ENCODE peak calls at places on chromosomes 2 and 18, in four cellular contexts. X is K562, S is heart right ventricle, J is suprapubic skin. I is an unnamed sample.

GRCh38 chr2:30777662-30778505 is 29.4 kb downstream of the CAPN13 start:
- DNase-seq in X (no peak), S (no peak), J (no peak), I (no peak)

GRCh38 chr2:28648147-28648546 is 103.5 kb upstream of the PPP1CB start:
- DNase-seq in X (no peak), S (no peak), J (no peak), I (no peak)

GRCh38 chr2:118312963-118313756 is 224.9 kb downstream of the INSIG2 start:
- DNase-seq in X (no peak), S (no peak), J (no peak), I (no peak)

GRCh38 chr2:131394147-131394931 is 30.4 kb upstream of the RAB6D start:
- DNase-seq in X (peak; percentile 63), S (peak; percentile 20), J (no peak), I (no peak)

GRCh38 chr18:45270289-45270771 is 344.9 kb upstream of the SLC14A2 start:
- DNase-seq in X (no peak), S (no peak), J (no peak), I (no peak)

GRCh38 chr2:176106636-176107539 is at the start of gene HOXD11:
- DNase-seq in X (no peak), S (no peak), J (no peak), I (no peak)

GRCh38 chr18:79791141-79791972 is 6.4 kb upstream of the KCNG2 start:
- DNase-seq in X (no peak), S (no peak), J (no peak), I (no peak)

GRCh38 chr2:212451786-212452200 is 86.8 kb downstream of the ERBB4 start:
- DNase-seq in X (no peak), S (no peak), J (no peak), I (no peak)

GRCh38 chr2:238912916-238913875 is 65.3 kb downstream of the TWIST2 start:
- DNase-seq in X (no peak), S (no peak), J (peak; percentile 61), I (no peak)

GRCh38 chr2:203782262-203782976 is 76.0 kb downstream of the CD28 start:
- DNase-seq in X (peak; percentile 11), S (no peak), J (no peak), I (peak; percentile 53)

GRCh38 chr18:4453712-4454547 is 1.2 kb downstream of the DLGAP1 start:
- DNase-seq in X (no peak), S (no peak), J (no peak), I (no peak)

GRCh38 chr2:99297990-99298389 is 3.0 kb downstream of the LYG1 start:
- DNase-seq in X (no peak), S (no peak), J (no peak), I (no peak)

GRCh38 chr2:19623488-19623887 is 265.1 kb upstream of the OSR1 start:
- DNase-seq in X (no peak), S (no peak), J (no peak), I (no peak)

GRCh38 chr2:66437055-66437454 is 2.1 kb downstream of the MEIS1 start:
- DNase-seq in X (no peak), S (no peak), J (no peak), I (no peak)

GRCh38 chr2:66439291-66440010 is 4.5 kb downstream of the MEIS1 start:
- DNase-seq in X (no peak), S (peak; percentile 52), J (peak; percentile 57), I (no peak)

GRCh38 chr2:66437601-66438497 is 2.9 kb downstream of the MEIS1 start:
- DNase-seq in X (no peak), S (peak; percentile 48), J (no peak), I (no peak)

GRCh38 chr2:66440011-66440542 is 5.2 kb downstream of the MEIS1 start:
- DNase-seq in X (no peak), S (peak; percentile 17), J (no peak), I (no peak)

GRCh38 chr2:66438498-66439290 is 3.8 kb downstream of the MEIS1 start:
- DNase-seq in X (no peak), S (no peak), J (no peak), I (no peak)
- H3K27ac ChIP-seq in X (no peak overlapping the region), S (peak overlapping the region; percentile 93), J (peak overlapping the region; percentile 68), I (no peak overlapping the region)

DNA sequence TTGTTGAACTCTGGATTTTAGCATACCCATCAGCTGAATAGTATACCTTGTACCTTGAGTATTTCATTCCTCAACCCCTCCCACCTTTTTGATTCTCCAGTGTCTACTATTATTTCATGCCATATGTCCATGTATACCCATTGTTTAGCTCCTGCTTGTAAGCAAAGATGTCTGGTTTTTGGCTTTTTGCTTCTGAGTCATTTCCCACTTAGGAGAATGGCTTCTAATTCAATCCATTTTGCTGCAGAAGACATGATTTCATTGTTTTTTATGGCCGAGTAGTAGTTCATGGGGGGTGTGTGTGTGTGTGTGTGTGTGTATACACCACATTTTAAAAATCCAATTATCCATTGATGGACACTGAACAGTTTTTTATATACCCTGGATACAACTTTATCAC is 24.3 kb upstream of the MOCOS start:
- DNase-seq in X (no peak), S (no peak), J (no peak), I (no peak)
- H3K36me3 ChIP-seq in X (peaks cover 92% of the 10 kb centered on the region), S (peaks cover 31% of the 10 kb centered on the region), J (peaks cover 97% of the 10 kb centered on the region), I (peaks cover 15% of the 10 kb centered on the region)

DNA sequence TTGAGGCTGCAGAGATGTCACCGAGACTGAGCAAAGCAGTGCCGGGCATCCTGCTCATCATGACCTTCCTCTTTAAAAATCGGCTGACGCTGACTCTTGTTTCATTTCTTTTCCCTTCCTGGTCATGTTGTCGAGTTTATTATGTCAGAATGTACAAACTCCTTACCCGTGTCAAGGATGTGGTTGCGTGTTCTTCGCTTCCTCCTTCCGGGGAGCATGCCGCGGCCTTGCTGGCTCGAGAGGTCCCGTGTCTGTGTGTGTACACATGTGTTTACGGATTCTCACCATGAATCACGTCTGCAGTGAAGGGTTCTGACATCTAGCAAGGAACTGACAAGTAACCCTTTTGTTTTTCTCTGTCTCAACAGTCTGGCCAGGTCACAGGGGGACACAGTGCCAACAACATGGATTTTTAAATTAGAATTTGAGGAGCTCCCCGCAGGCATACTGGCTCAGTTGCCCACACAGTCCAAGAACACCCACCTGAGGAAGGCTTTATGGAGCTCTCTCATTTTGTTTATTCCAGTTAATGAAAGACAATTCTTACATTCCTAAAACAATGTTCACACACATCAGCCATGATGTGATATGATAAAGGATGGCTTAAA is 60.2 kb downstream of the MYT1L start:
- DNase-seq in X (no peak), S (no peak), J (no peak), I (no peak)
- H3K27ac ChIP-seq in X (no peak overlapping the region), S (no peak overlapping the region), J (peak overlapping the region; percentile 11), I (no peak overlapping the region)

GRCh38 chr18:369224-370010 is 101.6 kb upstream of the THOC1 start:
- DNase-seq in X (no peak), S (no peak), J (no peak), I (no peak)

GRCh38 chr18:376307-376706 is 108.5 kb upstream of the THOC1 start:
- DNase-seq in X (no peak), S (no peak), J (no peak), I (no peak)

GRCh38 chr18:370753-371615 is 103.1 kb upstream of the THOC1 start:
- DNase-seq in X (no peak), S (no peak), J (no peak), I (no peak)

GRCh38 chr18:374735-375168 is 106.9 kb upstream of the THOC1 start:
- DNase-seq in X (no peak), S (no peak), J (no peak), I (no peak)

GRCh38 chr18:371616-371998 is 103.8 kb upstream of the THOC1 start:
- DNase-seq in X (no peak), S (no peak), J (no peak), I (no peak)
- H3K36me3 ChIP-seq in X (no peaks in the 10 kb centered on the region), S (no peaks in the 10 kb centered on the region), J (no peaks in the 10 kb centered on the region), I (no peaks in the 10 kb centered on the region)

DNA sequence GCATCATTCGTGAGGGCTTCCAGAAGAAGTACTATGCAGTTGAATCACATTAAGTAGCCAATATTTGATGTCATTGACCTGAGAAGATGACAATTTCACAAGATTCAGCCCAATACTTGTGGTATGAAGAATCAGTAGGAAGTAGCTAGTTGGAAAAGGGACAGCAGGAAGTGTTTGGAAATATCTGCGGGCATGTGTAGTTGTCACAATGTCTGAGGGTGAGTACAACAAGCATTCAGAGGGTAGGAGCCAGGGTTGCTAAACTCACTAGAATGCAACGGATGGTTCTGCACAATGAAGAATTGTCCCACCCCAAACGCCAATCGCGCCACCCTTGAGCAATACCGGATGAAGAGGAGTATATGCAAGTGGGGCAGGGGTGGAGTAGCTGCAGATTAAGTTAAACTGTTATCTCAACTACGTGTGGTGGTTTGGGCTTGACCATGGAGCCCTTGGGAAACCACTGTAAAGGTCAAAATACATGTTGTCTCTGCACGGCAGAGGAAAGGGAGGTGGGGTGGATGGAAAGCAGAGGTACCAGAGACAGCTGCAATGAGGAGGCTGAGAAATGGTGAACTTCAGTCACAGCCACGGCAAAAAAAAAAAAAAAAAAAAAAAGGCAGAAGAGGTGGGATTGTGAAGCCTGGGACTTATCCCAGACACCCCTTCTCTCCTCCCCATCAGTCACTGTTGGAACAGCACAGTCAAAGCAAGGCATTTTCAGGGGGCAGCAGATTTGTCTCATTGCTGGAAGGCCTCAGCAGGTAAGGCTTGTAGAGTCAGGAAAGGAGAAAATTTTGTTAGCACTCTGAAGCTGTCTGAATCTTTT is 5.1 kb downstream of the CCL20 start:
- DNase-seq in X (no peak), S (peak; percentile 26), J (peak; percentile 83), I (no peak)
- H3K27ac ChIP-seq in X (no peak overlapping the region), S (no peak overlapping the region), J (no peak overlapping the region), I (no peak overlapping the region)

I was measured in naive thymus-derived CD4-positive, alpha-beta T cell.